ENCODE peak calls at places on chromosomes 4 and X, in eight cellular contexts. Z is T-helper 9 cell; S is cardiac fibroblast; I is NCI-H2081; C is sciatic nerve; K is natural killer cell; Y is stimulated activated CD4-positive, alpha-beta T cell treated with anti-CD3 and anti-CD28 coated beads, Interleukin-15, amount 100 ng/mL, for 1 hour; L is kidney tubule cell. G is an unnamed sample.

GRCh38 chr4:157837071-157837470 is 335.8 kb downstream of the GASK1B start:
- DNase-seq in Z (no peak), S (no peak), I (peak; percentile 27), C (no peak), K (no peak), Y (no peak), L (no peak), G (no peak)

GRCh38 chrX:52979568-52979967 is 21.2 kb upstream of the FAM156A start:
- DNase-seq in Z (no peak), S (peak; percentile 30), I (no peak), C (no peak), K (no peak), Y (no peak), L (no peak), G (no peak)

GRCh38 chrX:29693912-29694311 is 521.5 kb upstream of the MAGEB2 start:
- DNase-seq in Z (no peak), S (no peak), I (no peak), C (no peak), K (no peak), Y (no peak), L (no peak), G (no peak)

GRCh38 chr4:8315343-8316250 is 46.0 kb downstream of the HTRA3 start:
- DNase-seq in Z (no peak), S (peak; percentile 83), I (peak; percentile 85), C (peak; percentile 62), K (peak; percentile 6), Y (no peak), L (peak; percentile 84), G (peak; percentile 43)

GRCh38 chr4:15765910-15766703 is 12.0 kb upstream of the CD38 start:
- DNase-seq in Z (peak; percentile 32), S (no peak), I (no peak), C (no peak), K (peak; percentile 36), Y (no peak), L (no peak), G (no peak)

GRCh38 chr4:2459589-2460349 is 9.1 kb upstream of the RNF4 start:
- DNase-seq in Z (no peak), S (no peak), I (no peak), C (no peak), K (no peak), Y (no peak), L (no peak), G (no peak)

GRCh38 chr4:179110356-179110755 is 1668.1 kb upstream of the AGA start:
- DNase-seq in Z (no peak), S (peak; percentile 6), I (no peak), C (no peak), K (no peak), Y (no peak), L (peak; percentile 88), G (no peak)

GRCh38 chr4:173217727-173218126 is 49.1 kb downstream of the GALNT7 start:
- DNase-seq in Z (no peak), S (peak; percentile 59), I (no peak), C (no peak), K (no peak), Y (no peak), L (no peak), G (no peak)

GRCh38 chrX:21778236-21778635 is 20.3 kb upstream of the SMPX start:
- DNase-seq in Z (no peak), S (no peak), I (no peak), C (no peak), K (no peak), Y (no peak), L (no peak), G (no peak)

GRCh38 chrX:1140236-1140681 is 72.2 kb downstream of the CRLF2 start:
- DNase-seq in Z (no peak), S (no peak), I (no peak), C (no peak), K (no peak), Y (no peak), L (no peak), G (no peak)

GRCh38 chrX:8284131-8284530 is 113.1 kb upstream of the VCX2 start:
- DNase-seq in Z (no peak), S (no peak), I (no peak), C (no peak), K (no peak), Y (no peak), L (peak; percentile 86), G (no peak)

GRCh38 chrX:153934473-153935325 is at the start of gene NAA10:
- DNase-seq in Z (peak; percentile 46), S (peak; percentile 73), I (peak; percentile 71), C (peak; percentile 80), K (peak; percentile 41), Y (peak; percentile 42), L (peak; percentile 83), G (peak; percentile 73)

GRCh38 chr4:73433140-73433539 is 2.9 kb upstream of the AFP start:
- DNase-seq in Z (no peak), S (no peak), I (no peak), C (no peak), K (no peak), Y (no peak), L (no peak), G (no peak)

GRCh38 chr4:120466429-120466828 is 399.8 kb upstream of the MAD2L1 start:
- DNase-seq in Z (no peak), S (no peak), I (no peak), C (no peak), K (no peak), Y (no peak), L (no peak), G (peak; percentile 14)

GRCh38 chr4:108149588-108150380 is 18.9 kb downstream of the LEF1 start:
- DNase-seq in Z (no peak), S (no peak), I (no peak), C (no peak), K (no peak), Y (no peak), L (no peak), G (no peak)

GRCh38 chrX:136671006-136671610 is 23.1 kb downstream of the CD40LG start:
- DNase-seq in Z (no peak), S (no peak), I (no peak), C (no peak), K (no peak), Y (no peak), L (no peak), G (no peak)

GRCh38 chr4:40149960-40150385 is 46.9 kb upstream of the RHOH start:
- DNase-seq in Z (peak; percentile 53), S (peak; percentile 78), I (peak; percentile 79), C (peak; percentile 62), K (peak; percentile 51), Y (peak; percentile 12), L (peak; percentile 77), G (peak; percentile 31)

GRCh38 chr4:111043286-111043685 is 420.4 kb upstream of the PITX2 start:
- DNase-seq in Z (no peak), S (no peak), I (no peak), C (no peak), K (no peak), Y (no peak), L (no peak), G (no peak)

GRCh38 chr4:174211611-174212044 is 71.8 kb downstream of the FBXO8 start:
- DNase-seq in Z (no peak), S (no peak), I (no peak), C (no peak), K (no peak), Y (no peak), L (peak; percentile 10), G (peak; percentile 16)

GRCh38 chr4:16085822-16086221 is 2.0 kb upstream of the PROM1 start:
- DNase-seq in Z (no peak), S (no peak), I (no peak), C (no peak), K (no peak), Y (no peak), L (no peak), G (no peak)

GRCh38 chr4:38266616-38267015 is 306.4 kb downstream of the PTTG2 start:
- DNase-seq in Z (no peak), S (no peak), I (no peak), C (no peak), K (no peak), Y (no peak), L (peak; percentile 87), G (no peak)

G was measured in nephron progenitor cell.